ENCODE peak calls at places on chromosomes 6 and 20, in six cellular contexts. One of them, this sample, is unnamed.

GRCh38 chr6:105321207-105321606 is 81.7 kb downstream of the PREP start:
- DNase-seq in activated naive CD4-positive, alpha-beta T cell treated with anti-CD3 and anti-CD28 coated beads, Interleukin-2, amount 10 ng/mL, durations not matched to agents 7 days and 5 days: no peak
- DNase-seq in fibroblast of the aortic adventitia: no peak
- DNase-seq in activated naive CD8-positive, alpha-beta T cell treated with anti-CD3 and anti-CD28 coated beads, Interleukin-2, amount 10 ng/mL, durations not matched to agents 7 days and 5 days: no peak
- DNase-seq in NCI-H1930: no peak
- DNase-seq in substantia nigra: no peak
- DNase-seq in this sample: no peak

GRCh38 chr20:35020108-35021031 is 64.7 kb downstream of the MYH7B start:
- DNase-seq in activated naive CD4-positive, alpha-beta T cell treated with anti-CD3 and anti-CD28 coated beads, Interleukin-2, amount 10 ng/mL, durations not matched to agents 7 days and 5 days: no peak
- DNase-seq in fibroblast of the aortic adventitia: no peak
- DNase-seq in activated naive CD8-positive, alpha-beta T cell treated with anti-CD3 and anti-CD28 coated beads, Interleukin-2, amount 10 ng/mL, durations not matched to agents 7 days and 5 days: no peak
- DNase-seq in NCI-H1930: no peak
- DNase-seq in substantia nigra: no peak
- DNase-seq in this sample: no peak

GRCh38 chr6:89260832-89261231 is 43.7 kb upstream of the GABRR1 start:
- DNase-seq in activated naive CD4-positive, alpha-beta T cell treated with anti-CD3 and anti-CD28 coated beads, Interleukin-2, amount 10 ng/mL, durations not matched to agents 7 days and 5 days: no peak
- DNase-seq in fibroblast of the aortic adventitia: no peak
- DNase-seq in activated naive CD8-positive, alpha-beta T cell treated with anti-CD3 and anti-CD28 coated beads, Interleukin-2, amount 10 ng/mL, durations not matched to agents 7 days and 5 days: no peak
- DNase-seq in NCI-H1930: no peak
- DNase-seq in substantia nigra: no peak
- DNase-seq in this sample: no peak

GRCh38 chr6:68718379-68719073 is 83.4 kb downstream of the ADGRB3 start:
- DNase-seq in activated naive CD4-positive, alpha-beta T cell treated with anti-CD3 and anti-CD28 coated beads, Interleukin-2, amount 10 ng/mL, durations not matched to agents 7 days and 5 days: no peak
- DNase-seq in fibroblast of the aortic adventitia: peak; percentile 20
- DNase-seq in activated naive CD8-positive, alpha-beta T cell treated with anti-CD3 and anti-CD28 coated beads, Interleukin-2, amount 10 ng/mL, durations not matched to agents 7 days and 5 days: no peak
- DNase-seq in NCI-H1930: no peak
- DNase-seq in substantia nigra: no peak
- DNase-seq in this sample: peak; percentile 72

GRCh38 chr6:3608159-3608558 is 143.4 kb downstream of the PXDC1 start:
- DNase-seq in activated naive CD4-positive, alpha-beta T cell treated with anti-CD3 and anti-CD28 coated beads, Interleukin-2, amount 10 ng/mL, durations not matched to agents 7 days and 5 days: no peak
- DNase-seq in fibroblast of the aortic adventitia: no peak
- DNase-seq in activated naive CD8-positive, alpha-beta T cell treated with anti-CD3 and anti-CD28 coated beads, Interleukin-2, amount 10 ng/mL, durations not matched to agents 7 days and 5 days: no peak
- DNase-seq in NCI-H1930: no peak
- DNase-seq in substantia nigra: no peak
- DNase-seq in this sample: no peak

GRCh38 chr20:16574656-16575355 is 1.6 kb upstream of the KIF16B start:
- DNase-seq in activated naive CD4-positive, alpha-beta T cell treated with anti-CD3 and anti-CD28 coated beads, Interleukin-2, amount 10 ng/mL, durations not matched to agents 7 days and 5 days: peak; percentile 87
- DNase-seq in fibroblast of the aortic adventitia: peak; percentile 65
- DNase-seq in activated naive CD8-positive, alpha-beta T cell treated with anti-CD3 and anti-CD28 coated beads, Interleukin-2, amount 10 ng/mL, durations not matched to agents 7 days and 5 days: peak; percentile 78
- DNase-seq in NCI-H1930: peak; percentile 67
- DNase-seq in substantia nigra: peak; percentile 82
- DNase-seq in this sample: peak; percentile 43

GRCh38 chr20:45392733-45393132 is 14.6 kb upstream of the TP53TG5 start:
- DNase-seq in activated naive CD4-positive, alpha-beta T cell treated with anti-CD3 and anti-CD28 coated beads, Interleukin-2, amount 10 ng/mL, durations not matched to agents 7 days and 5 days: no peak
- DNase-seq in fibroblast of the aortic adventitia: no peak
- DNase-seq in activated naive CD8-positive, alpha-beta T cell treated with anti-CD3 and anti-CD28 coated beads, Interleukin-2, amount 10 ng/mL, durations not matched to agents 7 days and 5 days: no peak
- DNase-seq in NCI-H1930: no peak
- DNase-seq in substantia nigra: no peak
- DNase-seq in this sample: no peak

GRCh38 chr6:82832811-82833210 is 232.8 kb downstream of the UBE3D start:
- DNase-seq in activated naive CD4-positive, alpha-beta T cell treated with anti-CD3 and anti-CD28 coated beads, Interleukin-2, amount 10 ng/mL, durations not matched to agents 7 days and 5 days: no peak
- DNase-seq in fibroblast of the aortic adventitia: no peak
- DNase-seq in activated naive CD8-positive, alpha-beta T cell treated with anti-CD3 and anti-CD28 coated beads, Interleukin-2, amount 10 ng/mL, durations not matched to agents 7 days and 5 days: no peak
- DNase-seq in NCI-H1930: no peak
- DNase-seq in substantia nigra: no peak
- DNase-seq in this sample: no peak

GRCh38 chr6:21227486-21227885 is 366.1 kb upstream of the SOX4 start:
- DNase-seq in activated naive CD4-positive, alpha-beta T cell treated with anti-CD3 and anti-CD28 coated beads, Interleukin-2, amount 10 ng/mL, durations not matched to agents 7 days and 5 days: no peak
- DNase-seq in fibroblast of the aortic adventitia: no peak
- DNase-seq in activated naive CD8-positive, alpha-beta T cell treated with anti-CD3 and anti-CD28 coated beads, Interleukin-2, amount 10 ng/mL, durations not matched to agents 7 days and 5 days: no peak
- DNase-seq in NCI-H1930: no peak
- DNase-seq in substantia nigra: no peak
- DNase-seq in this sample: no peak

GRCh38 chr6:72422126-72422680 is 199.7 kb upstream of the KCNQ5 start:
- DNase-seq in activated naive CD4-positive, alpha-beta T cell treated with anti-CD3 and anti-CD28 coated beads, Interleukin-2, amount 10 ng/mL, durations not matched to agents 7 days and 5 days: no peak
- DNase-seq in fibroblast of the aortic adventitia: peak; percentile 17
- DNase-seq in activated naive CD8-positive, alpha-beta T cell treated with anti-CD3 and anti-CD28 coated beads, Interleukin-2, amount 10 ng/mL, durations not matched to agents 7 days and 5 days: no peak
- DNase-seq in NCI-H1930: no peak
- DNase-seq in substantia nigra: no peak
- DNase-seq in this sample: no peak

GRCh38 chr20:23299673-23300050 is 50.9 kb upstream of the NXT1 start:
- DNase-seq in activated naive CD4-positive, alpha-beta T cell treated with anti-CD3 and anti-CD28 coated beads, Interleukin-2, amount 10 ng/mL, durations not matched to agents 7 days and 5 days: no peak
- DNase-seq in fibroblast of the aortic adventitia: no peak
- DNase-seq in activated naive CD8-positive, alpha-beta T cell treated with anti-CD3 and anti-CD28 coated beads, Interleukin-2, amount 10 ng/mL, durations not matched to agents 7 days and 5 days: no peak
- DNase-seq in NCI-H1930: no peak
- DNase-seq in substantia nigra: no peak
- DNase-seq in this sample: no peak

GRCh38 chr20:46487628-46488027 is 25.7 kb downstream of the ZNF334 start:
- DNase-seq in activated naive CD4-positive, alpha-beta T cell treated with anti-CD3 and anti-CD28 coated beads, Interleukin-2, amount 10 ng/mL, durations not matched to agents 7 days and 5 days: no peak
- DNase-seq in fibroblast of the aortic adventitia: no peak
- DNase-seq in activated naive CD8-positive, alpha-beta T cell treated with anti-CD3 and anti-CD28 coated beads, Interleukin-2, amount 10 ng/mL, durations not matched to agents 7 days and 5 days: no peak
- DNase-seq in NCI-H1930: no peak
- DNase-seq in substantia nigra: no peak
- DNase-seq in this sample: no peak

GRCh38 chr20:2688041-2688591 is 4.5 kb upstream of the EBF4 start:
- DNase-seq in activated naive CD4-positive, alpha-beta T cell treated with anti-CD3 and anti-CD28 coated beads, Interleukin-2, amount 10 ng/mL, durations not matched to agents 7 days and 5 days: peak; percentile 86
- DNase-seq in fibroblast of the aortic adventitia: peak; percentile 35
- DNase-seq in activated naive CD8-positive, alpha-beta T cell treated with anti-CD3 and anti-CD28 coated beads, Interleukin-2, amount 10 ng/mL, durations not matched to agents 7 days and 5 days: peak; percentile 90
- DNase-seq in NCI-H1930: no peak
- DNase-seq in substantia nigra: peak; percentile 35
- DNase-seq in this sample: no peak

GRCh38 chr6:109840034-109840433 is 138.1 kb upstream of the GPR6 start:
- DNase-seq in activated naive CD4-positive, alpha-beta T cell treated with anti-CD3 and anti-CD28 coated beads, Interleukin-2, amount 10 ng/mL, durations not matched to agents 7 days and 5 days: no peak
- DNase-seq in fibroblast of the aortic adventitia: no peak
- DNase-seq in activated naive CD8-positive, alpha-beta T cell treated with anti-CD3 and anti-CD28 coated beads, Interleukin-2, amount 10 ng/mL, durations not matched to agents 7 days and 5 days: no peak
- DNase-seq in NCI-H1930: no peak
- DNase-seq in substantia nigra: no peak
- DNase-seq in this sample: no peak

GRCh38 chr20:62575976-62576722 is 66.2 kb upstream of the SLCO4A1 start:
- DNase-seq in activated naive CD4-positive, alpha-beta T cell treated with anti-CD3 and anti-CD28 coated beads, Interleukin-2, amount 10 ng/mL, durations not matched to agents 7 days and 5 days: no peak
- DNase-seq in fibroblast of the aortic adventitia: no peak
- DNase-seq in activated naive CD8-positive, alpha-beta T cell treated with anti-CD3 and anti-CD28 coated beads, Interleukin-2, amount 10 ng/mL, durations not matched to agents 7 days and 5 days: no peak
- DNase-seq in NCI-H1930: no peak
- DNase-seq in substantia nigra: no peak
- DNase-seq in this sample: no peak

GRCh38 chr20:21184810-21185209 is 58.9 kb downstream of the KIZ start:
- DNase-seq in activated naive CD4-positive, alpha-beta T cell treated with anti-CD3 and anti-CD28 coated beads, Interleukin-2, amount 10 ng/mL, durations not matched to agents 7 days and 5 days: no peak
- DNase-seq in fibroblast of the aortic adventitia: peak; percentile 37
- DNase-seq in activated naive CD8-positive, alpha-beta T cell treated with anti-CD3 and anti-CD28 coated beads, Interleukin-2, amount 10 ng/mL, durations not matched to agents 7 days and 5 days: no peak
- DNase-seq in NCI-H1930: no peak
- DNase-seq in substantia nigra: no peak
- DNase-seq in this sample: no peak

GRCh38 chr6:167415441-167415961 is 90.6 kb downstream of the TTLL2 start:
- DNase-seq in activated naive CD4-positive, alpha-beta T cell treated with anti-CD3 and anti-CD28 coated beads, Interleukin-2, amount 10 ng/mL, durations not matched to agents 7 days and 5 days: no peak
- DNase-seq in fibroblast of the aortic adventitia: no peak
- DNase-seq in activated naive CD8-positive, alpha-beta T cell treated with anti-CD3 and anti-CD28 coated beads, Interleukin-2, amount 10 ng/mL, durations not matched to agents 7 days and 5 days: no peak
- DNase-seq in NCI-H1930: no peak
- DNase-seq in substantia nigra: no peak
- DNase-seq in this sample: no peak